ENCODE peak calls at places on chromosomes 2 and 18, in four cellular contexts. One of them, this sample, is unnamed.

GRCh38 chr18:44594779-44595467 is 85.8 kb upstream of the SETBP1 start:
- DNase-seq in GM12878: no peak
- DNase-seq in HepG2: no peak
- DNase-seq in K562: no peak
- DNase-seq in this sample: no peak

GRCh38 chr2:240569998-240570530 is 1.8 kb downstream of the RNPEPL1 start:
- DNase-seq in GM12878: no peak
- DNase-seq in HepG2: no peak
- DNase-seq in K562: no peak
- DNase-seq in this sample: no peak

GRCh38 chr2:172295677-172296076 is 131.7 kb upstream of the ITGA6 start:
- DNase-seq in K562: no peak
- DNase-seq in GM12878: no peak
- DNase-seq in HepG2: no peak
- DNase-seq in this sample: no peak

GRCh38 chr18:24397131-24397693 is 412 bp downstream of the OSBPL1A start:
- DNase-seq in HepG2: no peak
- DNase-seq in K562: no peak
- DNase-seq in GM12878: no peak
- DNase-seq in this sample: peak; percentile 60

GRCh38 chr18:60549338-60549960 is 176.9 kb upstream of the MC4R start:
- DNase-seq in K562: peak; percentile 42
- DNase-seq in HepG2: peak; percentile 44
- DNase-seq in GM12878: no peak
- DNase-seq in this sample: peak; percentile 43

GRCh38 chr2:174635747-174636399 is 38.3 kb upstream of the WIPF1 start:
- DNase-seq in K562: no peak
- DNase-seq in HepG2: no peak
- DNase-seq in GM12878: no peak
- DNase-seq in this sample: no peak

GRCh38 chr18:31741096-31741735 is 19.5 kb downstream of the SLC25A52 start:
- DNase-seq in K562: peak; percentile 66
- DNase-seq in GM12878: peak; percentile 16
- DNase-seq in HepG2: peak; percentile 41
- DNase-seq in this sample: peak; percentile 32

GRCh38 chr2:85428343-85428881 is 9.9 kb downstream of the SH2D6 start:
- DNase-seq in GM12878: no peak
- DNase-seq in HepG2: no peak
- DNase-seq in K562: peak; percentile 45
- DNase-seq in this sample: no peak

GRCh38 chr2:109513749-109514588 is 99.8 kb downstream of the SEPTIN10 start:
- DNase-seq in GM12878: peak; percentile 95
- DNase-seq in HepG2: no peak
- DNase-seq in K562: no peak
- DNase-seq in this sample: peak; percentile 62

GRCh38 chr2:102698369-102699111 is 63.3 kb upstream of the TMEM182 start:
- DNase-seq in GM12878: no peak
- DNase-seq in K562: peak; percentile 57
- DNase-seq in HepG2: no peak
- DNase-seq in this sample: no peak

GRCh38 chr18:9796933-9797549 is 88.7 kb upstream of the TXNDC2 start:
- DNase-seq in GM12878: no peak
- DNase-seq in K562: no peak
- DNase-seq in HepG2: no peak
- DNase-seq in this sample: peak; percentile 34

GRCh38 chr18:21163647-21164625 is 52.3 kb upstream of the ROCK1 start:
- DNase-seq in GM12878: no peak
- DNase-seq in HepG2: no peak
- DNase-seq in K562: no peak
- DNase-seq in this sample: no peak

GRCh38 chr2:94982661-94983060 is 42.8 kb upstream of the MAL start:
- DNase-seq in K562: no peak
- DNase-seq in GM12878: no peak
- DNase-seq in HepG2: no peak
- DNase-seq in this sample: no peak

GRCh38 chr2:25286025-25286400 is 55.7 kb downstream of the DNMT3A start:
- DNase-seq in GM12878: no peak
- DNase-seq in HepG2: no peak
- DNase-seq in K562: no peak
- DNase-seq in this sample: peak; percentile 79

GRCh38 chr2:133492719-133493366 is 75.4 kb downstream of the NCKAP5 start:
- DNase-seq in K562: no peak
- DNase-seq in GM12878: no peak
- DNase-seq in HepG2: no peak
- DNase-seq in this sample: no peak

GRCh38 chr18:45688834-45689233 is 35.1 kb upstream of the SLC14A1 start:
- DNase-seq in HepG2: no peak
- DNase-seq in GM12878: no peak
- DNase-seq in K562: no peak
- DNase-seq in this sample: no peak

GRCh38 chr18:62249478-62250097 is 62.5 kb downstream of the RELCH start:
- DNase-seq in HepG2: peak; percentile 78
- DNase-seq in GM12878: peak; percentile 35
- DNase-seq in K562: peak; percentile 79
- DNase-seq in this sample: peak; percentile 32

GRCh38 chr2:76445880-76446279 is 735.2 kb upstream of the GCFC2 start:
- DNase-seq in HepG2: no peak
- DNase-seq in GM12878: peak; percentile 17
- DNase-seq in K562: no peak
- DNase-seq in this sample: no peak

GRCh38 chr2:192195548-192196418 is 1.1 kb upstream of the TMEFF2 start:
- DNase-seq in HepG2: no peak
- DNase-seq in K562: no peak
- DNase-seq in GM12878: no peak
- DNase-seq in this sample: no peak

GRCh38 chr2:124804014-124804940 is 779.2 kb downstream of the CNTNAP5 start:
- DNase-seq in HepG2: peak; percentile 69
- DNase-seq in K562: peak; percentile 52
- DNase-seq in GM12878: peak; percentile 12
- DNase-seq in this sample: peak; percentile 48

GRCh38 chr18:37361223-37362157 is 204.1 kb downstream of the CELF4 start:
- DNase-seq in HepG2: no peak
- DNase-seq in GM12878: no peak
- DNase-seq in K562: no peak
- DNase-seq in this sample: no peak

GRCh38 chr2:169767243-169767888 is 31.3 kb upstream of the SSB start:
- DNase-seq in GM12878: no peak
- DNase-seq in HepG2: peak; percentile 63
- DNase-seq in K562: peak; percentile 77
- DNase-seq in this sample: peak; percentile 63

GRCh38 chr2:141767051-141767450 is 363.8 kb downstream of the LRP1B start:
- DNase-seq in HepG2: no peak
- DNase-seq in GM12878: no peak
- DNase-seq in K562: no peak
- DNase-seq in this sample: no peak

GRCh38 chr2:230614913-230615332 is 97.7 kb upstream of the CAB39 start:
- DNase-seq in GM12878: peak; percentile 85
- DNase-seq in K562: peak; percentile 20
- DNase-seq in HepG2: no peak
- DNase-seq in this sample: no peak
- TF ChIP-seq SMC3 in GM12878: no peak
- TF ChIP-seq SMC3 in K562: no peak
- TF ChIP-seq SMC3 in HepG2: no peak
- TF ChIP-seq SMC3 in this sample: no peak

DNA sequence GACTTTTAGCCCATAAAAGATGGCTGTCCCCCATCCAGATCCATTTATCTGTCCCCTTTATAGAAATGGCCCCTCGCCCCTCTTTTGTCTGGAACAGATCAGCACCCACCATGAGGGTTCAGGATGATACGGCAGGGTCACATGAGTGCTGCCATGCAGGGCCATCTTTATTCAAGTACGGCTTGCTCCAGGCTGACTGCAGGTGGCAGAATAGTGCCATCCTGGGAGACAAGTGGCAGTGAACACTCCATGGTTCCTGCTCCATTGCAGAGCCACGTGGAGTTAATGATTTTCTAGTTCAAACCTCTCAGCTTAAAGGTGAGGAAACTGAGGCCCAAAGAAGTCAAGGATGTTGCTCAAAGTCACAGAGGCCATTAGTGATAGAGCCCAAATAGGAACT is 180.6 kb downstream of the CLIP4 start:
- DNase-seq in GM12878: no peak
- DNase-seq in K562: peak; percentile 2
- DNase-seq in HepG2: no peak
- DNase-seq in this sample: peak; percentile 54
- TF ChIP-seq YY1 in GM12878: no peak
- TF ChIP-seq YY1 in K562: no peak
- TF ChIP-seq YY1 in HepG2: no peak
- TF ChIP-seq YY1 in this sample: no peak

DNA sequence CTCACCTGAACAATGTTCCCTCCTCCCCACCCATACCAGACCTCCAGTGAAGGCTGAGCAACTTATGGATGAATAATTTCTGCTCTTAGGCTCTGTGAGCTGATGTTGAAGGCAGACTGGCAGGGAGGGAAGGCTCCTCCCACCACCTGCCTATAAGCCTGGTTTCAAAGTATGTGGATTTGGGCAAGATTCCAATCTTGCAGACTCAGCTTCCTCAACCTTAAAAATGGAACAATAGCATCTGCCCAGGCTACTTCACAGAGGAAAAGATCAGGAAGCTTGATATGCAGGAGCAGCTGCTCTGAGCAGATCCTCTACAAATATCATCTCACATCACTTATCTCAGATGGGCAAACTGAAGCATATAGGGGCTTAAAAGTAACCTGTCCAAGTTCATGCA is 112.2 kb downstream of the ZFP36L2 start:
- DNase-seq in GM12878: no peak
- DNase-seq in HepG2: peak; percentile 35
- DNase-seq in K562: no peak
- DNase-seq in this sample: no peak
- TF ChIP-seq SMC3 in GM12878: no peak
- TF ChIP-seq SMC3 in HepG2: no peak
- TF ChIP-seq SMC3 in K562: no peak
- TF ChIP-seq SMC3 in this sample: no peak

GRCh38 chr2:60806988-60807681 is 51.1 kb downstream of the PAPOLG start:
- DNase-seq in K562: peak; percentile 92
- DNase-seq in HepG2: no peak
- DNase-seq in GM12878: peak; percentile 75
- DNase-seq in this sample: peak; percentile 41
- TF ChIP-seq YY1 in K562: no peak
- TF ChIP-seq YY1 in HepG2: no peak
- TF ChIP-seq YY1 in GM12878: peak; percentile 8
- TF ChIP-seq YY1 in this sample: no peak

DNA sequence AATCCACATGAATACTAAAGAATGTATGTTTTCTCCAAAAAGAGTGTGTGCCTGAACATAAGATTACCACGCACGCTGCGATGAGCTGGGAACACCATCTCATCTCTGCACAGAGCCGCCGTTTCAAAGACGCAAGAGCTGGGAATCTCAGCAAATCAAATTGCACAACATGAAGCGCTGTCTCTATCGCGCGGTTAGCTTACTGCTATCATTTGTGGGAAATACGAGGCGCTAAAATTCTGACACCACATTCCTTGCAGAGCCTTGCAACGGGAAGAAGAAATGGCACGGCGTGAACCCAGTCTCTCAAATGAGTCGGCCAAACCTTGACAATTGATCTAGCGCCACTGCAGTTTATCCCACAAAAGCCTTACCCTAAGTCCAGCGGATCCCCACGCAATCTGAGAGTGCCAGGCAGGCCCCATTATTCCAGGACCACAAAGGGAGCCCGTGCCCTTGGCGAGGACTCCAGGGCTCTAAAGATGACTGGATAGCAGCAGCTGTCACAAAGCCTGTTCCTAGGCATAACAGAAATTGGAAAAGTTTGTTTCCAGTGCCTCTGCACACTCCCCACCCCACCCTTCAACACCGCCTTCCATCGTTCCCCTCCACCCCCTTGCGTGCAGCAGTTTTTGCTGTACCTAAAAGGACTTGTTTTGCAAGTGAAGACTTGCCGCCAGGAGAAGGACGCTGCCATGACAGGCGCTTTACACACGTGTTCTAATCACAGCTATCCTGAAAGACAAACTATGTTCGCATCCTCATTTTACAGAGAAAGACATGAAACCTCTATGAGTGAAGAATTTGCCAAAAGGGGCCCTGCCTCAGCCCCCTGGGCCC is 252.5 kb downstream of the EIPR1 start:
- DNase-seq in HepG2: no peak
- DNase-seq in GM12878: no peak
- DNase-seq in K562: no peak
- DNase-seq in this sample: no peak
- TF ChIP-seq SMC3 in HepG2: no peak
- TF ChIP-seq SMC3 in GM12878: no peak
- TF ChIP-seq SMC3 in K562: no peak
- TF ChIP-seq SMC3 in this sample: no peak

GRCh38 chr2:63057249-63058148 is 6.9 kb downstream of the OTX1 start:
- DNase-seq in K562: no peak
- DNase-seq in GM12878: no peak
- DNase-seq in HepG2: no peak
- DNase-seq in this sample: peak; percentile 27
- TF ChIP-seq YY1 in K562: no peak
- TF ChIP-seq YY1 in GM12878: no peak
- TF ChIP-seq YY1 in HepG2: no peak
- TF ChIP-seq YY1 in this sample: no peak

GRCh38 chr2:219254590-219255219 is 987 bp upstream of the TUBA4A start:
- DNase-seq in HepG2: no peak
- DNase-seq in K562: no peak
- DNase-seq in GM12878: no peak
- DNase-seq in this sample: no peak
- TF ChIP-seq SMC3 in HepG2: no peak
- TF ChIP-seq SMC3 in K562: no peak
- TF ChIP-seq SMC3 in GM12878: no peak
- TF ChIP-seq SMC3 in this sample: no peak

GRCh38 chr18:75586576-75586975 is 159.1 kb upstream of the SMIM21 start:
- DNase-seq in HepG2: no peak
- DNase-seq in K562: no peak
- DNase-seq in GM12878: no peak
- DNase-seq in this sample: no peak

GRCh38 chr18:75582406-75582821 is 154.9 kb upstream of the SMIM21 start:
- DNase-seq in HepG2: no peak
- DNase-seq in GM12878: no peak
- DNase-seq in K562: no peak
- DNase-seq in this sample: no peak

GRCh38 chr18:75582940-75583339 is 155.4 kb upstream of the SMIM21 start:
- DNase-seq in K562: no peak
- DNase-seq in HepG2: no peak
- DNase-seq in GM12878: no peak
- DNase-seq in this sample: no peak

DNA sequence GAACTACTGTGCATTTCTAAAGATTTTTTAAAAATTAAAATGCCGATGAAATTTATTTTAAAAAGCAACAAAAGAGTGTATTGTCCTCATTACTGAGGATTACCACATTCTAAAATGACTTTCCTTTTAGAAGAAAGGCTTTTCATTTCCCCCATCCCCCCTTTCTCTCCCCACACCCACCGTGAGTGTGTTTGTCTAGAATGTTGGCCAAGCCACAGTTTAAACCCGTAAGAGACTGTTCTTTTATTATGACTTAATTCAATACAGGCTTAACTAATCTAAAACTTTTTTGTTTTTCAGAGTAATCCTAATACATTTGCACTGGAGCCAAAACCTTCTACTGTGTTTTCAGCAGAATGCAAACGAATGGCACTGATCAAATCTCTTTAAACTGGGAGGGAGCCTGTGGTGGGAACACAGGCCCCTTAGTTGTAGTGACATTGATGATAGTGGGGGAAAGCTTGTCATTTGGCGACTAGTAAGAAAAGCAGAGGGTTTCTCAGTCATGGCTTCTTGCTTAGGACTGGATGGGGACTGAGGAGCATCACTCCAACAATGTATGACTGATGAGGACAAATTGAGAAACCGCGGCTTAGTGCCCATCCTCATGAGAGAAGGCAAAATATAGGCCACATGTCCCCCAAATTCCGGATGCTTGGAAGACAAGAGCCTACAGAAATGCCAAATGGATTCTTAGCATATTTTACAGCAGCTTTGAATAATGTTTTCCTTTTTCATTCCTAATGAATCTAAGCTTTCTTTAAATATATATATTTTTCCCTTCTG is 154.0 kb upstream of the SMIM21 start:
- DNase-seq in GM12878: no peak
- DNase-seq in K562: no peak
- DNase-seq in HepG2: no peak
- DNase-seq in this sample: no peak
- TF ChIP-seq YY1 in GM12878: no peak
- TF ChIP-seq YY1 in K562: no peak
- TF ChIP-seq YY1 in HepG2: no peak
- TF ChIP-seq YY1 in this sample: no peak

This sample was measured in SK-N-SH.